ENCODE peak calls at places on chromosomes 2 and 18, in five cellular contexts. J is fibroblast of lung, A is breast epithelium, L is AG04450, O is ovary. M is an unnamed sample.

GRCh38 chr2:81304154-81304830 is 999.7 kb upstream of the LRRTM1 start:
- DNase-seq in L (no peak), J (peak), A (no peak), O (no peak), M (no peak)

GRCh38 chr2:186496401-186496800 is 10.3 kb downstream of the ZC3H15 start:
- DNase-seq in J (peak), A (no peak), L (no peak), O (no peak), M (no peak)

GRCh38 chr2:216635171-216635570 is 2.0 kb downstream of the IGFBP2 start:
- DNase-seq in J (no peak), L (no peak), A (no peak), O (no peak), M (no peak)

GRCh38 chr18:74796928-74797576 is 199.4 kb downstream of the ZNF407 start:
- DNase-seq in J (peak), A (no peak), O (no peak), L (peak), M (no peak)

GRCh38 chr2:134718095-134718955 is 475 bp downstream of the TMEM163 start:
- DNase-seq in J (peak), A (no peak), O (peak), L (no peak), M (no peak)

GRCh38 chr18:24398515-24398914 is 891 bp upstream of the OSBPL1A start:
- DNase-seq in L (no peak), J (peak), O (no peak), A (no peak), M (peak)

GRCh38 chr2:68251855-68252406 is 401 bp downstream of the PPP3R1 start:
- DNase-seq in O (peak), L (no peak), J (no peak), A (peak), M (no peak)

GRCh38 chr18:79611040-79611681 is 68.4 kb upstream of the CTDP1 start:
- DNase-seq in O (peak), J (peak), A (no peak), L (peak), M (no peak)

GRCh38 chr2:227677928-227678327 is 11.3 kb downstream of the SCYGR5 start:
- DNase-seq in O (no peak), A (no peak), L (no peak), J (no peak), M (no peak)

GRCh38 chr2:119156105-119156890 is 2.3 kb downstream of the C1QL2 start:
- DNase-seq in J (no peak), L (no peak), O (no peak), A (no peak), M (no peak)

GRCh38 chr18:34444622-34445021 is 219.9 kb upstream of the NOL4 start:
- DNase-seq in A (no peak), L (no peak), J (no peak), O (no peak), M (no peak)

GRCh38 chr2:40155728-40156127 is 296.2 kb downstream of the SLC8A1 start:
- DNase-seq in L (no peak), J (peak), O (no peak), A (no peak), M (no peak)

GRCh38 chr2:1366546-1367134 is 46.6 kb upstream of the TPO start:
- DNase-seq in A (peak), J (no peak), O (peak), L (no peak), M (no peak)

GRCh38 chr2:164558450-164558849 is 62.8 kb downstream of the GRB14 start:
- DNase-seq in J (no peak), L (no peak), A (no peak), O (no peak), M (no peak)

GRCh38 chr18:79588131-79588635 is 91.4 kb upstream of the CTDP1 start:
- DNase-seq in J (no peak), O (peak), L (no peak), A (no peak), M (no peak)

GRCh38 chr2:58890865-58891525 is 649.9 kb upstream of the FANCL start:
- DNase-seq in O (no peak), J (no peak), A (no peak), L (no peak), M (no peak)

GRCh38 chr18:24293254-24293653 is 104.4 kb downstream of the OSBPL1A start:
- DNase-seq in A (no peak), O (no peak), L (no peak), J (no peak), M (no peak)

GRCh38 chr2:122218596-122218995 is 463.1 kb downstream of the TSN start:
- DNase-seq in J (no peak), A (no peak), L (no peak), O (no peak), M (no peak)

GRCh38 chr2:26807788-26808460 is 22.1 kb downstream of the CENPA start:
- DNase-seq in L (no peak), A (no peak), J (peak), O (peak), M (no peak)

GRCh38 chr2:238280083-238280816 is 8.2 kb downstream of the PER2 start:
- DNase-seq in J (no peak), L (no peak), O (no peak), A (no peak), M (no peak)

GRCh38 chr18:6170604-6171003 is 244.1 kb downstream of the L3MBTL4 start:
- DNase-seq in L (no peak), J (no peak), A (no peak), O (no peak), M (no peak)
- TF ChIP-seq CTCF in L (no peak), J (no peak), A (no peak), O (no peak), M (no peak)

DNA sequence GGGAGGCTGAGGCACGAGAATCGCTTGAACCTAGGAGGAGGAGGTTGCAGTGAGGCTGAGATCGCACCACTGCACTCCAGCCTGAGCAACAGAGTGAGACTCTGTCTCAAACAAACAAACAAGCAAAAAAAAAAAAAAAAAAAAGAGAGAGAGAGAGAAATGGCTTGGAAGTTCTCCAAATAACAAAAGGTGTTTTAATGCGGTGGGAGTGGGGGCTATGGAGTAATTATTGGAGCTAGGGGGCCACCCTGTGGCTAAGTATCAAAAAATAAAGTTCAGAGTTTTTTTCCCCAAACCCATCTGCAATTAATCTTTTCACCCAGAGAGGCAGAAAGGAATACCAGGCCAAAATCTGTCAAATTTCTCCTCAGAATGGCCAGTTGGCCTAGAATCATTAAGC is 23.0 kb upstream of the CEP68 start:
- DNase-seq in J (no peak), A (no peak), O (no peak), L (no peak), M (no peak)
- H3K4me3 ChIP-seq in J (no peak), A (no peak), O (no peak), L (no peak), M (no peak)

DNA sequence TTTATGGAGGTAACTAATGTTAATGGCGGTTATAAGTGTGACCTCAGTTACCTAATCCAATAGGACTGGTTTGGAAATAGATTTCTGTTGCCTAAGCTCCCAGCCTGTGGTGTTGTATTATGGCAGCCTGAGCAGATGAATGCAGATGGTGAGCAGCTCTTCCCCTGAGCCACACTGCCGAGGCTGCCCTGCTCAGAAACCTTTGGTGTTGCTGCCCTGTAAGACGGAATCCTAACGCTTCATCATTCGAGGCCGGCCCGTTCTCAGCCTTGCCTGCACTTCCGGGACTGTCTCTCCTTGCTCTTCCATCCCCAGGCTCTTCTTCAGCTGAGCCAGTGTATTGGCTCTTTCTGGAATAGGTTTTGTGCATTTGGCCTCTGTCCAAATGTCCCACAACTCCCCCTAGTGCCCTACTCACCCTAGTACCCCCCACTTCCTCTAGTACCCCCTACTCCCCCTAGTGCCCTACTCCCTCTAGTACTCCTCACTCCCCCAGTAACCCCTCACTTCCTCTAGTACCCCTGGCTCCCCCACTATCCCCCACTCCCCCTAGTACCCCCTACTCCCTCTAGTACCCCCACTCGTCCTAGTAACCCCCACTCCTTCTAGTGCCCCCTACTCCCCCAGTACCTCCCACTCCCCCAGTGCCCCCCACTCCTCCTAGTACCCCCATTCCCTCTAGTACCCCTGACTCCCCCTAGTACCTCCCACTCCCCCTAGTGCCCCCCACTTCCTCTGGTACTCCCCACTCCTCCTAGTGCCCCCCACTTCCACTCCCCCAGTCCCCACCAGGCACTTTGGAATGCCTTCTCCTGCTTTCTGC is 106.0 kb upstream of the TAF1B start:
- DNase-seq in L (no peak), O (no peak), J (no peak), A (no peak), M (no peak)
- TF ChIP-seq CTCF in L (no peak), O (no peak), J (no peak), A (no peak), M (peak)

GRCh38 chr2:106191511-106192016 is 2.5 kb downstream of the UXS1 start:
- DNase-seq in J (no peak), A (no peak), O (no peak), L (no peak), M (no peak)

GRCh38 chr2:106193491-106193976 is 567 bp downstream of the UXS1 start:
- DNase-seq in L (no peak), A (no peak), O (no peak), J (no peak), M (no peak)

GRCh38 chr2:106193977-106194778 is at the start of gene UXS1:
- DNase-seq in O (peak), L (peak), J (peak), A (peak), M (peak)

GRCh38 chr2:106195456-106195855 is 1.4 kb upstream of the UXS1 start:
- DNase-seq in O (no peak), L (no peak), J (no peak), A (no peak), M (no peak)

GRCh38 chr2:106192752-106193490 is 1.2 kb downstream of the UXS1 start:
- DNase-seq in O (no peak), L (peak), A (no peak), J (peak), M (peak)
- H3K4me3 ChIP-seq in O (peak), L (peak), A (peak), J (peak), M (peak)

DNA sequence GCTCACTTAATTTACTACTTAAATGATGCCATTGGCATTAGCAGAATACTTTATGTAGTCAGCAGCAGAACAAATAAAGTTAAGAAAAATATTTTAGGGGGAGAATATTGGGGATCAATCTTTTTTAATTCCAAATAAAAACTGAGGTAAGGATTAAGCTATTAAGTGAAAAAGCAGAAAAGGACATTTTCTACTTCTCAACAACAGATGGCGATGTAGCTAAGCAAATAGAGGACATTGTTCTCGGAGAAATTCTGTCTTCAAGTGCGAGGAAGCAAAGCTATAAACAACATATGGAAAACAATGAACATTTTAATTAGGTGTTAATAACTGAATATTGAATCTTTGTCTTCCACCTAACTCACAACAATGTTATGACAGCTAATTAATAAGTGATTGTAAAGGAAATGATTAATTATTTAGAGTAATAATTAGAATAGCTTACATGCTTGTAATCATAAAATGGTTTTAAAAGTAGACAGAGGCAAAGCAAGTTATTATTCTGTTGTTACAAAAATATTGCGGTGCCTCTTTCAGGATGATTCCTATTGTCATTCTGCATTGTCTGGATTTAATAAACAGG is 32.8 kb upstream of the CCDC93 start:
- DNase-seq in L (no peak), O (no peak), J (peak), A (no peak), M (peak)
- TF ChIP-seq CTCF in L (peak), O (peak), J (peak), A (peak), M (peak)

DNA sequence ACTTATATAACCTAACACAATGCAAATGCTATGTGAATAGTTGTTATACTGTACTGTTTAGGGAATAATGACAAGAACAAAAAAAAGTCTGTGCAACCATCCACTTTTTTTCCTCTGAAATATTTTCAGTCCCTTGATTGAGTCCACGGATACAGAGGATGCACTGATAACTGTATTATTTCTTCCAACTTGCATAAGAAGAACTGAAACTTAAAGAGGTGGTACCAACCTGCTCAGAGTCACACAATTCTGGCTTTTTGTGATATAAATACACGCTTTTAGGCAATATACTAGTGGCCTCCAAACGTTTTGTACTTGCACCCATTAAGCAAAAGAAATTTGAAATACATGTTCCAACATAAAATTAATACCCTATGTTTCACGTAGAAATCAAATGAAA is 1.3 kb downstream of the SMC6 start:
- DNase-seq in L (no peak), A (no peak), J (no peak), O (no peak), M (no peak)
- H3K4me3 ChIP-seq in L (peak), A (no peak), J (peak), O (peak), M (peak)

M was measured in astrocyte of the cerebellum.